ENCODE peak calls at places on chromosomes 6 and 20, in seven cellular contexts. X, L, U, I, F, Z and D are unnamed samples.

GRCh38 chr6:167858086-167858591 is 31.4 kb downstream of the AFDN start:
- DNase-seq in X (no peak), L (no peak), U (no peak), I (peak), F (peak), Z (peak), D (no peak)

GRCh38 chr6:170305772-170306323 is 710 bp upstream of the FAM120B start:
- DNase-seq in X (no peak), L (no peak), U (no peak), I (no peak), F (no peak), Z (no peak), D (no peak)

GRCh38 chr20:36548704-36549627 is 7.6 kb downstream of the MYL9 start:
- DNase-seq in X (no peak), L (no peak), U (no peak), I (no peak), F (peak), Z (no peak), D (no peak)

GRCh38 chr20:14337400-14338171 is at the start of gene FLRT3:
- DNase-seq in X (no peak), L (peak), U (no peak), I (peak), F (peak), Z (peak), D (peak)

GRCh38 chr6:53811082-53811481 is 16.3 kb downstream of the LRRC1 start:
- DNase-seq in X (no peak), L (peak), U (no peak), I (peak), F (peak), Z (peak), D (no peak)

GRCh38 chr6:19301980-19302379 is 535.2 kb upstream of the ID4 start:
- DNase-seq in X (no peak), L (peak), U (no peak), I (peak), F (peak), Z (peak), D (no peak)

GRCh38 chr20:64240243-64241015 is 15.1 kb upstream of the PCMTD2 start:
- DNase-seq in X (no peak), L (no peak), U (no peak), I (no peak), F (no peak), Z (no peak), D (no peak)

GRCh38 chr20:35773154-35773751 is 1.4 kb downstream of the PHF20 start:
- DNase-seq in X (peak), L (peak), U (no peak), I (peak), F (no peak), Z (peak), D (no peak)

GRCh38 chr6:29908710-29909109 is 33.6 kb upstream of the HLA-A start:
- DNase-seq in X (no peak), L (no peak), U (no peak), I (no peak), F (no peak), Z (no peak), D (no peak)

GRCh38 chr6:6890400-6890858 is 217.3 kb upstream of the RREB1 start:
- DNase-seq in X (no peak), L (no peak), U (no peak), I (peak), F (peak), Z (peak), D (peak)

GRCh38 chr6:131269565-131270391 is 134.5 kb downstream of the AKAP7 start:
- DNase-seq in X (no peak), L (no peak), U (no peak), I (no peak), F (no peak), Z (no peak), D (no peak)

GRCh38 chr6:16420715-16421461 is 182.5 kb downstream of the GMPR start:
- DNase-seq in X (no peak), L (no peak), U (peak), I (peak), F (peak), Z (peak), D (no peak)